ENCODE peak calls at places on chromosomes 7 and 10, in four cellular contexts. F, R, E and T are unnamed samples.

GRCh38 chr10:113052076-113052830 is 102.2 kb downstream of the TCF7L2 start:
- DNase-seq in F (no peak), R (no peak), E (no peak), T (no peak)

GRCh38 chr7:138170959-138171703 is 94.9 kb downstream of the AKR1D1 start:
- DNase-seq in F (peak; percentile 55), R (no peak), E (no peak), T (no peak)

GRCh38 chr10:24952146-24952700 is at the start of gene PRTFDC1:
- DNase-seq in F (no peak), R (peak; percentile 77), E (no peak), T (peak; percentile 38)

GRCh38 chr10:61408065-61408464 is 45.1 kb downstream of the TMEM26 start:
- DNase-seq in F (no peak), R (no peak), E (no peak), T (no peak)

GRCh38 chr7:1369856-1370657 is 89.2 kb downstream of the MICALL2 start:
- DNase-seq in F (no peak), R (no peak), E (no peak), T (no peak)

GRCh38 chr7:130960208-130960988 is 226.4 kb upstream of the KLF14 start:
- DNase-seq in F (peak; percentile 73), R (no peak), E (no peak), T (no peak)

GRCh38 chr7:50858528-50859245 is 76.0 kb upstream of the GRB10 start:
- DNase-seq in F (no peak), R (no peak), E (no peak), T (no peak)

GRCh38 chr7:65371468-65371867 is 2.2 kb upstream of the ZNF92 start:
- DNase-seq in F (no peak), R (no peak), E (peak; percentile 25), T (no peak)

GRCh38 chr10:91672021-91672608 is 39.2 kb upstream of the PPP1R3C start:
- DNase-seq in F (no peak), R (peak; percentile 8), E (no peak), T (peak; percentile 35)

GRCh38 chr10:6406220-6407033 is 173.6 kb downstream of the PRKCQ start:
- DNase-seq in F (no peak), R (peak; percentile 36), E (peak; percentile 8), T (peak; percentile 21)

GRCh38 chr7:2982401-2982800 is 61.3 kb downstream of the CARD11 start:
- DNase-seq in F (no peak), R (no peak), E (no peak), T (no peak)

GRCh38 chr10:104057717-104058116 is 28.0 kb downstream of the COL17A1 start:
- DNase-seq in F (no peak), R (no peak), E (no peak), T (no peak)

GRCh38 chr7:41584746-41585145 is 118.1 kb downstream of the INHBA start:
- DNase-seq in F (no peak), R (no peak), E (no peak), T (no peak)

GRCh38 chr7:140403878-140404564 is at the start of gene RAB19:
- DNase-seq in F (no peak), R (no peak), E (no peak), T (no peak)

GRCh38 chr10:74177140-74177677 is 26.2 kb downstream of the ADK start:
- DNase-seq in F (no peak), R (peak; percentile 58), E (peak; percentile 81), T (peak; percentile 16)

GRCh38 chr7:87100326-87100725 is 40.9 kb upstream of the ELAPOR2 start:
- DNase-seq in F (no peak), R (no peak), E (no peak), T (no peak)

GRCh38 chr10:122051609-122052385 is 62.8 kb downstream of the TACC2 start:
- DNase-seq in F (no peak), R (no peak), E (peak; percentile 70), T (peak; percentile 60)

GRCh38 chr7:99729501-99730261 is 5.3 kb downstream of the CYP3A7 start:
- DNase-seq in F (no peak), R (no peak), E (peak; percentile 94), T (no peak)

GRCh38 chr7:100696123-100696521 is 2.1 kb upstream of the GIGYF1 start:
- DNase-seq in F (no peak), R (no peak), E (no peak), T (no peak)

GRCh38 chr10:19488592-19489280 is 327.5 kb upstream of the PLXDC2 start:
- DNase-seq in F (no peak), R (no peak), E (peak; percentile 5), T (no peak)

GRCh38 chr7:466465-467191 is 53.0 kb downstream of the PDGFA start:
- DNase-seq in F (no peak), R (no peak), E (no peak), T (no peak)

GRCh38 chr10:49367600-49367999 is 28.3 kb downstream of the DRGX start:
- DNase-seq in F (no peak), R (no peak), E (peak; percentile 11), T (no peak)

GRCh38 chr7:155470686-155471638 is 13.0 kb downstream of the EN2 start:
- DNase-seq in F (no peak), R (no peak), E (no peak), T (no peak)

GRCh38 chr7:90181485-90181884 is 27.2 kb downstream of the STEAP1 start:
- DNase-seq in F (no peak), R (no peak), E (no peak), T (no peak)

GRCh38 chr10:46547881-46548780 is 8.3 kb downstream of the GPRIN2 start:
- DNase-seq in F (no peak), R (no peak), E (no peak), T (no peak)

GRCh38 chr7:43701502-43701859 is 27.8 kb downstream of the COA1 start:
- DNase-seq in F (no peak), R (no peak), E (no peak), T (no peak)

GRCh38 chr7:124085168-124085567 is 52.3 kb upstream of the TMEM229A start:
- DNase-seq in F (no peak), R (no peak), E (no peak), T (no peak)

GRCh38 chr7:85554294-85554877 is 367.5 kb upstream of the SEMA3D start:
- DNase-seq in F (no peak), R (peak; percentile 34), E (peak; percentile 59), T (peak; percentile 31)

GRCh38 chr7:35285799-35286198 is 31.9 kb upstream of the TBX20 start:
- DNase-seq in F (no peak), R (no peak), E (no peak), T (no peak)

GRCh38 chr7:66050990-66051424 is 24.6 kb upstream of the ASL start:
- DNase-seq in F (no peak), R (no peak), E (peak; percentile 82), T (no peak)

GRCh38 chr7:158022601-158023000 is 565.0 kb downstream of the PTPRN2 start:
- DNase-seq in F (no peak), R (no peak), E (no peak), T (no peak)

GRCh38 chr7:151167197-151167911 is at the start of gene GBX1:
- DNase-seq in F (no peak), R (peak; percentile 71), E (no peak), T (peak; percentile 81)

GRCh38 chr7:151157645-151158329 is 9.7 kb downstream of the GBX1 start:
- DNase-seq in F (no peak), R (no peak), E (no peak), T (no peak)

GRCh38 chr7:151166629-151167196 is 781 bp downstream of the GBX1 start:
- DNase-seq in F (no peak), R (no peak), E (no peak), T (no peak)

DNA sequence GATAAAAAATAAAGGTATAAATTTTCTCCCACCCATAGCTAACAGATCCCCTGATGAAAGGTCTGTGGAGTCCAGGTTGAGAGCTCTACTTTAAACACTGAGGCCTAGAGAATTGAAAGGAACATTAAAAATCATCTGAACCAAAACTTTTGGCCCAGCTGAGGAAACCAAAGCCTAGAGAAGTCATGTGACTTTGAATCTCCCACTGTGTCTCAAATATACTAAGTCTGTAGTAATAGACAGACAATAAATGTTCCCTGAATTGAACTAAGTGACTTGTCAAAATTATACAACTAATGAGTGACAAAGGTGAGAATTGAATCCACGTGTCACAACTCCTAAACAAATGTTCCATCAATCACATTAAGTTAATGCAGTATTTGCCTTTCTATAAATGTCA is 5.7 kb downstream of the GBX1 start:
- DNase-seq in F (no peak), R (no peak), E (no peak), T (no peak)
- TF ChIP-seq TARDBP in F (no peak), R (no peak), E (no peak), T (no peak)

GRCh38 chr10:31148955-31149354 is 117.3 kb upstream of the ZNF438 start:
- DNase-seq in F (no peak), R (no peak), E (no peak), T (no peak)
- TF ChIP-seq TARDBP in F (no peak), R (no peak), E (no peak), T (no peak)

GRCh38 chr10:22542773-22543172 is 171.6 kb downstream of the PIP4K2A start:
- DNase-seq in F (no peak), R (no peak), E (no peak), T (no peak)
- TF ChIP-seq TARDBP in F (no peak), R (no peak), E (no peak), T (no peak)

DNA sequence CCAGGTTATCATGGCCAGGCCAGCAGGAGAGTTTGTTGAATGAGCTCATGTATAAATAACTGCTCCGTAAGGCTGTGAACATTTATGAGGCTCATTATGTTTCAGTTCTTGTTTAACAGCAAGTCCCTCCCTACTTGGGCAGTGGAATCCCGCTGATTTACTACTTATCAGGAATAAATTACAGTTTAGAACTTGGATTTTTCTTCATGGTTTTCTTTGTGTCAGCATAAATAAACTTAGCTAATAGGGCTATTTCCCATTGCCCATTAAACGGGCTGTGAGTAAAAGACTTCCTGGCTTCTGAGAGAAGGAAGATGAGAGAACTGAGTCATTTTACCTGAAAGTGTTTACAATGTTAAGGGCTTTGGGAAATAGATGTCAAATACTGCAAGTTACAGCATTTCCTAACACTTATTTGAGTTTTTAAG is 701.6 kb upstream of the ANKRD30A start:
- DNase-seq in F (no peak), R (no peak), E (no peak), T (peak; percentile 60)
- TF ChIP-seq TARDBP in F (no peak), R (no peak), E (no peak), T (no peak)

DNA sequence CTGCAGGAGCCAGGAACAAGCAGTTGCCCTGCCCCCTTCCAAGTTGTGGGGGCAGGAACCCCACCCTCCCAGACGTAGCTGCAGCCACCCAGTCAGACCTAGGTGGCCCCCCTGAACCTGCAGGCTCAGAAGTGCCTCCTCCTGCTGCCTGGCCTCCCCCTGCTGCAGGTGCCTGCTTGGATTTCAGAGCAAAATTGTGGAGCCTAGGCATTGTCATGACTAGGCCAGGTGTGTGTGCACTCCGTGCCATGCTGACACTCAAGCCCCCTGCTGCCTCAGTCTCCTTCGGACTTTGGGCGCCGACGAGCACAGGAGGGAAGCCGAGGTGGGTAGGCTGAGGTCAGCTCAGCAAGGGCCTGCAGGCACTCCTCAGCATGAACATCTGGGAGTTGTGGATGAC is 733.9 kb upstream of the ZWINT start:
- DNase-seq in F (no peak), R (no peak), E (no peak), T (no peak)
- TF ChIP-seq TARDBP in F (no peak), R (no peak), E (no peak), T (no peak)